ENCODE peak calls at places on chromosomes 16 and 17, in eight cellular contexts. E, Q, I, B, Z, P, F and X are unnamed samples.

GRCh38 chr17:1182831-1183578 is 3.2 kb upstream of the ABR start:
- DNase-seq in E (no peak), Q (peak; percentile 57), I (no peak), B (no peak), Z (no peak), P (no peak), F (no peak), X (no peak)

GRCh38 chr17:51257150-51258081 is 2.4 kb downstream of the MBTD1 start:
- DNase-seq in E (no peak), Q (no peak), I (no peak), B (no peak), Z (no peak), P (no peak), F (no peak), X (no peak)

GRCh38 chr16:55330726-55331647 is 7.0 kb downstream of the IRX6 start:
- DNase-seq in E (no peak), Q (peak; percentile 24), I (no peak), B (no peak), Z (no peak), P (no peak), F (peak; percentile 50), X (no peak)

GRCh38 chr16:77043076-77043475 is 147.9 kb upstream of the MON1B start:
- DNase-seq in E (no peak), Q (no peak), I (no peak), B (no peak), Z (no peak), P (no peak), F (no peak), X (no peak)

GRCh38 chr16:89081556-89081955 is 12.1 kb upstream of the ACSF3 start:
- DNase-seq in E (no peak), Q (no peak), I (no peak), B (no peak), Z (no peak), P (no peak), F (no peak), X (no peak)

GRCh38 chr17:39628655-39629493 is 2.1 kb downstream of the PPP1R1B start:
- DNase-seq in E (no peak), Q (no peak), I (no peak), B (no peak), Z (no peak), P (no peak), F (no peak), X (no peak)

GRCh38 chr17:64783556-64784352 is 121.6 kb upstream of the SMURF2 start:
- DNase-seq in E (no peak), Q (no peak), I (no peak), B (no peak), Z (no peak), P (no peak), F (no peak), X (peak; percentile 43)

GRCh38 chr16:720507-720989 is 398 bp upstream of the ANTKMT start:
- DNase-seq in E (no peak), Q (peak; percentile 68), I (peak; percentile 88), B (peak; percentile 45), Z (peak; percentile 69), P (peak; percentile 67), F (no peak), X (no peak)

GRCh38 chr17:20983359-20983637 is 59.5 kb downstream of the USP22 start:
- DNase-seq in E (no peak), Q (no peak), I (no peak), B (no peak), Z (no peak), P (no peak), F (no peak), X (no peak)

GRCh38 chr17:82105882-82106696 is 8.1 kb upstream of the FASN start:
- DNase-seq in E (peak; percentile 44), Q (peak; percentile 53), I (peak; percentile 75), B (no peak), Z (no peak), P (peak; percentile 75), F (peak; percentile 62), X (peak; percentile 76)

GRCh38 chr16:81838794-81839193 is 59.7 kb downstream of the PLCG2 start:
- DNase-seq in E (no peak), Q (no peak), I (peak; percentile 20), B (peak; percentile 69), Z (no peak), P (no peak), F (no peak), X (no peak)

GRCh38 chr17:44983563-44983962 is 15.5 kb upstream of the C1QL1 start:
- DNase-seq in E (no peak), Q (no peak), I (no peak), B (no peak), Z (no peak), P (no peak), F (no peak), X (no peak)

GRCh38 chr16:74862743-74863244 is 88.2 kb upstream of the FA2H start:
- DNase-seq in E (no peak), Q (peak; percentile 42), I (peak; percentile 42), B (peak; percentile 61), Z (no peak), P (peak; percentile 27), F (no peak), X (no peak)

GRCh38 chr17:40540448-40540847 is 24.8 kb downstream of the CCR7 start:
- DNase-seq in E (no peak), Q (no peak), I (no peak), B (no peak), Z (no peak), P (peak; percentile 86), F (no peak), X (no peak)

GRCh38 chr17:59534583-59534982 is 30.8 kb upstream of the DHX40 start:
- DNase-seq in E (no peak), Q (no peak), I (no peak), B (no peak), Z (no peak), P (no peak), F (no peak), X (no peak)

GRCh38 chr17:7589204-7589868 is 558 bp downstream of the SOX15 start:
- DNase-seq in E (peak; percentile 84), Q (peak; percentile 79), I (peak; percentile 89), B (peak; percentile 78), Z (peak; percentile 40), P (peak; percentile 77), F (peak; percentile 82), X (peak; percentile 68)

GRCh38 chr17:18225121-18225561 is 294 bp upstream of the LLGL1 start:
- DNase-seq in E (peak; percentile 97), Q (peak; percentile 99), I (peak; percentile 96), B (peak; percentile 91), Z (peak; percentile 72), P (peak; percentile 97), F (peak; percentile 99), X (peak; percentile 96)

GRCh38 chr17:61478026-61478789 is 26.0 kb downstream of the TBX4 start:
- DNase-seq in E (no peak), Q (no peak), I (no peak), B (no peak), Z (no peak), P (no peak), F (no peak), X (no peak)

GRCh38 chr17:48037924-48038323 is 327 bp upstream of the COPZ2 start:
- DNase-seq in E (no peak), Q (no peak), I (peak; percentile 41), B (peak; percentile 13), Z (no peak), P (no peak), F (no peak), X (no peak)

GRCh38 chr17:68101075-68101991 is 65.8 kb downstream of the KPNA2 start:
- DNase-seq in E (peak; percentile 94), Q (peak; percentile 92), I (peak; percentile 95), B (peak; percentile 89), Z (peak; percentile 84), P (peak; percentile 74), F (peak; percentile 85), X (peak; percentile 98)

GRCh38 chr17:20281860-20282259 is 185.5 kb downstream of the LGALS9B start:
- DNase-seq in E (peak; percentile 23), Q (no peak), I (no peak), B (no peak), Z (peak; percentile 20), P (peak; percentile 37), F (no peak), X (peak; percentile 48)

GRCh38 chr16:4498546-4499195 is 22.5 kb downstream of the HMOX2 start:
- DNase-seq in E (no peak), Q (no peak), I (no peak), B (no peak), Z (no peak), P (no peak), F (no peak), X (no peak)